ENCODE peak calls at places on chromosomes 16 and 17, in eight cellular contexts. One of them, this sample, is unnamed.

GRCh38 chr16:50190292-50190691 is 37.2 kb downstream of the TENT4B start:
- DNase-seq in body of pancreas: no peak
- DNase-seq in adipocyte: no peak
- DNase-seq in H1: no peak
- DNase-seq in WERI-Rb-1: no peak
- DNase-seq in NCI-H1048: no peak
- DNase-seq in AG09319: no peak
- DNase-seq in stimulated activated CD4-positive, alpha-beta T cell treated with anti-CD3 and anti-CD28 coated beads, TNF-alpha, amount 100 ng/mL, for 4 hours: no peak
- DNase-seq in this sample: no peak

GRCh38 chr17:12896386-12896785 is 107.1 kb downstream of the ARHGAP44 start:
- DNase-seq in body of pancreas: no peak
- DNase-seq in adipocyte: no peak
- DNase-seq in H1: no peak
- DNase-seq in WERI-Rb-1: no peak
- DNase-seq in NCI-H1048: no peak
- DNase-seq in AG09319: no peak
- DNase-seq in stimulated activated CD4-positive, alpha-beta T cell treated with anti-CD3 and anti-CD28 coated beads, TNF-alpha, amount 100 ng/mL, for 4 hours: no peak
- DNase-seq in this sample: no peak

GRCh38 chr16:57916735-57917450 is 54.0 kb downstream of the CNGB1 start:
- DNase-seq in body of pancreas: no peak
- DNase-seq in adipocyte: no peak
- DNase-seq in H1: no peak
- DNase-seq in WERI-Rb-1: no peak
- DNase-seq in NCI-H1048: no peak
- DNase-seq in AG09319: no peak
- DNase-seq in stimulated activated CD4-positive, alpha-beta T cell treated with anti-CD3 and anti-CD28 coated beads, TNF-alpha, amount 100 ng/mL, for 4 hours: no peak
- DNase-seq in this sample: no peak

GRCh38 chr16:22296225-22297113 is 740 bp upstream of the POLR3E start:
- DNase-seq in body of pancreas: peak
- DNase-seq in adipocyte: peak
- DNase-seq in H1: no peak
- DNase-seq in WERI-Rb-1: no peak
- DNase-seq in NCI-H1048: no peak
- DNase-seq in AG09319: no peak
- DNase-seq in stimulated activated CD4-positive, alpha-beta T cell treated with anti-CD3 and anti-CD28 coated beads, TNF-alpha, amount 100 ng/mL, for 4 hours: no peak
- DNase-seq in this sample: peak

GRCh38 chr16:66548868-66549267 is 1.1 kb downstream of the TK2 start:
- DNase-seq in body of pancreas: no peak
- DNase-seq in adipocyte: no peak
- DNase-seq in H1: no peak
- DNase-seq in WERI-Rb-1: no peak
- DNase-seq in NCI-H1048: no peak
- DNase-seq in AG09319: no peak
- DNase-seq in stimulated activated CD4-positive, alpha-beta T cell treated with anti-CD3 and anti-CD28 coated beads, TNF-alpha, amount 100 ng/mL, for 4 hours: no peak
- DNase-seq in this sample: no peak

GRCh38 chr16:25707982-25708583 is 16.3 kb downstream of the HS3ST4 start:
- DNase-seq in body of pancreas: peak
- DNase-seq in adipocyte: no peak
- DNase-seq in H1: no peak
- DNase-seq in WERI-Rb-1: peak
- DNase-seq in NCI-H1048: no peak
- DNase-seq in AG09319: no peak
- DNase-seq in stimulated activated CD4-positive, alpha-beta T cell treated with anti-CD3 and anti-CD28 coated beads, TNF-alpha, amount 100 ng/mL, for 4 hours: no peak
- DNase-seq in this sample: peak

GRCh38 chr17:63966646-63967265 is 6.0 kb downstream of the SCN4A start:
- DNase-seq in body of pancreas: no peak
- DNase-seq in adipocyte: no peak
- DNase-seq in H1: no peak
- DNase-seq in WERI-Rb-1: no peak
- DNase-seq in NCI-H1048: no peak
- DNase-seq in AG09319: no peak
- DNase-seq in stimulated activated CD4-positive, alpha-beta T cell treated with anti-CD3 and anti-CD28 coated beads, TNF-alpha, amount 100 ng/mL, for 4 hours: no peak
- DNase-seq in this sample: no peak

GRCh38 chr17:18378205-18378505 is 577 bp downstream of the EVPLL start:
- DNase-seq in body of pancreas: no peak
- DNase-seq in adipocyte: no peak
- DNase-seq in H1: no peak
- DNase-seq in WERI-Rb-1: no peak
- DNase-seq in NCI-H1048: no peak
- DNase-seq in AG09319: no peak
- DNase-seq in stimulated activated CD4-positive, alpha-beta T cell treated with anti-CD3 and anti-CD28 coated beads, TNF-alpha, amount 100 ng/mL, for 4 hours: no peak
- DNase-seq in this sample: no peak

GRCh38 chr16:56558024-56558747 is 6.7 kb upstream of the MT4 start:
- DNase-seq in body of pancreas: peak
- DNase-seq in adipocyte: peak
- DNase-seq in H1: no peak
- DNase-seq in WERI-Rb-1: no peak
- DNase-seq in NCI-H1048: no peak
- DNase-seq in AG09319: no peak
- DNase-seq in stimulated activated CD4-positive, alpha-beta T cell treated with anti-CD3 and anti-CD28 coated beads, TNF-alpha, amount 100 ng/mL, for 4 hours: no peak
- DNase-seq in this sample: peak

GRCh38 chr17:34727601-34728000 is 148.2 kb downstream of the TMEM132E start:
- DNase-seq in body of pancreas: no peak
- DNase-seq in adipocyte: no peak
- DNase-seq in H1: no peak
- DNase-seq in WERI-Rb-1: no peak
- DNase-seq in NCI-H1048: no peak
- DNase-seq in AG09319: no peak
- DNase-seq in stimulated activated CD4-positive, alpha-beta T cell treated with anti-CD3 and anti-CD28 coated beads, TNF-alpha, amount 100 ng/mL, for 4 hours: no peak
- DNase-seq in this sample: no peak

GRCh38 chr17:75701288-75701687 is 20.0 kb upstream of the ITGB4 start:
- DNase-seq in body of pancreas: no peak
- DNase-seq in adipocyte: no peak
- DNase-seq in H1: no peak
- DNase-seq in WERI-Rb-1: no peak
- DNase-seq in NCI-H1048: no peak
- DNase-seq in AG09319: no peak
- DNase-seq in stimulated activated CD4-positive, alpha-beta T cell treated with anti-CD3 and anti-CD28 coated beads, TNF-alpha, amount 100 ng/mL, for 4 hours: no peak
- DNase-seq in this sample: no peak

GRCh38 chr17:3027786-3028532 is 35.4 kb downstream of the OR1D5 start:
- DNase-seq in body of pancreas: no peak
- DNase-seq in adipocyte: no peak
- DNase-seq in H1: no peak
- DNase-seq in WERI-Rb-1: no peak
- DNase-seq in NCI-H1048: no peak
- DNase-seq in AG09319: no peak
- DNase-seq in stimulated activated CD4-positive, alpha-beta T cell treated with anti-CD3 and anti-CD28 coated beads, TNF-alpha, amount 100 ng/mL, for 4 hours: no peak
- DNase-seq in this sample: no peak

GRCh38 chr17:74394977-74395376 is 27.7 kb downstream of the GPR142 start:
- DNase-seq in body of pancreas: peak
- DNase-seq in adipocyte: no peak
- DNase-seq in H1: no peak
- DNase-seq in WERI-Rb-1: no peak
- DNase-seq in NCI-H1048: no peak
- DNase-seq in AG09319: no peak
- DNase-seq in stimulated activated CD4-positive, alpha-beta T cell treated with anti-CD3 and anti-CD28 coated beads, TNF-alpha, amount 100 ng/mL, for 4 hours: no peak
- DNase-seq in this sample: no peak

GRCh38 chr17:20998571-20999043 is 44.2 kb downstream of the USP22 start:
- DNase-seq in body of pancreas: no peak
- DNase-seq in adipocyte: no peak
- DNase-seq in H1: no peak
- DNase-seq in WERI-Rb-1: no peak
- DNase-seq in NCI-H1048: no peak
- DNase-seq in AG09319: no peak
- DNase-seq in stimulated activated CD4-positive, alpha-beta T cell treated with anti-CD3 and anti-CD28 coated beads, TNF-alpha, amount 100 ng/mL, for 4 hours: no peak
- DNase-seq in this sample: no peak

GRCh38 chr17:61502292-61502691 is 50.1 kb downstream of the TBX4 start:
- DNase-seq in body of pancreas: no peak
- DNase-seq in adipocyte: no peak
- DNase-seq in H1: no peak
- DNase-seq in WERI-Rb-1: no peak
- DNase-seq in NCI-H1048: no peak
- DNase-seq in AG09319: no peak
- DNase-seq in stimulated activated CD4-positive, alpha-beta T cell treated with anti-CD3 and anti-CD28 coated beads, TNF-alpha, amount 100 ng/mL, for 4 hours: no peak
- DNase-seq in this sample: no peak

GRCh38 chr16:11677959-11678881 is 10.0 kb downstream of the SNN start:
- DNase-seq in body of pancreas: no peak
- DNase-seq in adipocyte: no peak
- DNase-seq in H1: no peak
- DNase-seq in WERI-Rb-1: no peak
- DNase-seq in NCI-H1048: no peak
- DNase-seq in AG09319: no peak
- DNase-seq in stimulated activated CD4-positive, alpha-beta T cell treated with anti-CD3 and anti-CD28 coated beads, TNF-alpha, amount 100 ng/mL, for 4 hours: no peak
- DNase-seq in this sample: no peak

GRCh38 chr17:34562387-34562786 is 17.0 kb upstream of the TMEM132E start:
- DNase-seq in body of pancreas: no peak
- DNase-seq in adipocyte: no peak
- DNase-seq in H1: no peak
- DNase-seq in WERI-Rb-1: no peak
- DNase-seq in NCI-H1048: no peak
- DNase-seq in AG09319: no peak
- DNase-seq in stimulated activated CD4-positive, alpha-beta T cell treated with anti-CD3 and anti-CD28 coated beads, TNF-alpha, amount 100 ng/mL, for 4 hours: no peak
- DNase-seq in this sample: peak

GRCh38 chr17:4940625-4941021 is 555 bp downstream of the RNF167 start:
- DNase-seq in body of pancreas: no peak
- DNase-seq in adipocyte: peak
- DNase-seq in H1: no peak
- DNase-seq in WERI-Rb-1: no peak
- DNase-seq in NCI-H1048: no peak
- DNase-seq in AG09319: no peak
- DNase-seq in stimulated activated CD4-positive, alpha-beta T cell treated with anti-CD3 and anti-CD28 coated beads, TNF-alpha, amount 100 ng/mL, for 4 hours: no peak
- DNase-seq in this sample: no peak

GRCh38 chr17:63821809-63822208 is 5.4 kb upstream of the PSMC5 start:
- DNase-seq in body of pancreas: no peak
- DNase-seq in adipocyte: no peak
- DNase-seq in H1: no peak
- DNase-seq in WERI-Rb-1: no peak
- DNase-seq in NCI-H1048: no peak
- DNase-seq in AG09319: no peak
- DNase-seq in stimulated activated CD4-positive, alpha-beta T cell treated with anti-CD3 and anti-CD28 coated beads, TNF-alpha, amount 100 ng/mL, for 4 hours: no peak
- DNase-seq in this sample: no peak

GRCh38 chr17:40819528-40820125 is 2.8 kb downstream of the KRT10 start:
- DNase-seq in body of pancreas: no peak
- DNase-seq in adipocyte: peak
- DNase-seq in H1: no peak
- DNase-seq in WERI-Rb-1: no peak
- DNase-seq in NCI-H1048: no peak
- DNase-seq in AG09319: no peak
- DNase-seq in stimulated activated CD4-positive, alpha-beta T cell treated with anti-CD3 and anti-CD28 coated beads, TNF-alpha, amount 100 ng/mL, for 4 hours: no peak
- DNase-seq in this sample: peak